ENCODE peak calls at places on chromosomes 4 and X, in four cellular contexts. M is adrenal gland, T is breast epithelium, R is IMR-90. Z is an unnamed sample.

GRCh38 chr4:182188622-182189021 is 54.6 kb upstream of the TENM3 start:
- DNase-seq in M (no peak), T (no peak), R (peak), Z (no peak)

GRCh38 chrX:38803286-38803608 is 2.0 kb downstream of the MID1IP1 start:
- DNase-seq in M (no peak), T (no peak), R (no peak), Z (peak)

GRCh38 chrX:91279479-91279878 is 155.2 kb upstream of the PABPC5 start:
- DNase-seq in M (no peak), T (no peak), R (no peak), Z (no peak)

GRCh38 chr4:128241425-128241913 is 46.1 kb downstream of the PGRMC2 start:
- DNase-seq in M (no peak), T (peak), R (peak), Z (no peak)

GRCh38 chr4:1300466-1301455 is 11.1 kb downstream of the MAEA start:
- DNase-seq in M (peak), T (no peak), R (peak), Z (no peak)

GRCh38 chr4:165709526-165709925 is 163.5 kb upstream of the TLL1 start:
- DNase-seq in M (no peak), T (no peak), R (no peak), Z (no peak)

GRCh38 chrX:23786268-23786815 is 3.4 kb downstream of the SAT1 start:
- DNase-seq in M (no peak), T (no peak), R (no peak), Z (no peak)

GRCh38 chrX:51891245-51891644 is 2.2 kb upstream of the MAGED1 start:
- DNase-seq in M (no peak), T (no peak), R (no peak), Z (no peak)

GRCh38 chr4:151227731-151228130 is 49.2 kb upstream of the PRSS48 start:
- DNase-seq in M (peak), T (no peak), R (peak), Z (no peak)

GRCh38 chr4:24032371-24032989 is 142.6 kb upstream of the PPARGC1A start:
- DNase-seq in M (peak), T (no peak), R (peak), Z (peak)

GRCh38 chrX:129875669-129876068 is 30.3 kb upstream of the UTP14A start:
- DNase-seq in M (no peak), T (no peak), R (peak), Z (no peak)

GRCh38 chrX:135596495-135596894 is 76.0 kb downstream of the INTS6L start:
- DNase-seq in M (peak), T (no peak), R (peak), Z (peak)

GRCh38 chrX:74270393-74270792 is 33.6 kb upstream of the ZCCHC13 start:
- DNase-seq in M (no peak), T (no peak), R (no peak), Z (no peak)

GRCh38 chr4:25535278-25535677 is 120.4 kb upstream of the SLC34A2 start:
- DNase-seq in M (no peak), T (no peak), R (no peak), Z (no peak)

GRCh38 chr4:183214912-183215488 is 105.1 kb downstream of the CLDN22 start:
- DNase-seq in M (no peak), T (no peak), R (no peak), Z (no peak)

GRCh38 chr4:25280210-25280609 is 32.4 kb upstream of the ZCCHC4 start:
- DNase-seq in M (no peak), T (no peak), R (no peak), Z (no peak)

GRCh38 chr4:20193522-20193902 is 58.2 kb upstream of the SLIT2 start:
- DNase-seq in M (no peak), T (no peak), R (no peak), Z (no peak)

GRCh38 chrX:78517124-78517523 is 142.0 kb downstream of the RTL3 start:
- DNase-seq in M (no peak), T (no peak), R (no peak), Z (no peak)

GRCh38 chr4:173195132-173195531 is 26.5 kb downstream of the GALNT7 start:
- DNase-seq in M (no peak), T (no peak), R (no peak), Z (no peak)

GRCh38 chr4:127425911-127426310 is 206.8 kb upstream of the INTU start:
- DNase-seq in M (no peak), T (no peak), R (no peak), Z (no peak)

GRCh38 chr4:16133406-16133805 is 49.6 kb upstream of the PROM1 start:
- DNase-seq in M (no peak), T (no peak), R (no peak), Z (no peak)

DNA sequence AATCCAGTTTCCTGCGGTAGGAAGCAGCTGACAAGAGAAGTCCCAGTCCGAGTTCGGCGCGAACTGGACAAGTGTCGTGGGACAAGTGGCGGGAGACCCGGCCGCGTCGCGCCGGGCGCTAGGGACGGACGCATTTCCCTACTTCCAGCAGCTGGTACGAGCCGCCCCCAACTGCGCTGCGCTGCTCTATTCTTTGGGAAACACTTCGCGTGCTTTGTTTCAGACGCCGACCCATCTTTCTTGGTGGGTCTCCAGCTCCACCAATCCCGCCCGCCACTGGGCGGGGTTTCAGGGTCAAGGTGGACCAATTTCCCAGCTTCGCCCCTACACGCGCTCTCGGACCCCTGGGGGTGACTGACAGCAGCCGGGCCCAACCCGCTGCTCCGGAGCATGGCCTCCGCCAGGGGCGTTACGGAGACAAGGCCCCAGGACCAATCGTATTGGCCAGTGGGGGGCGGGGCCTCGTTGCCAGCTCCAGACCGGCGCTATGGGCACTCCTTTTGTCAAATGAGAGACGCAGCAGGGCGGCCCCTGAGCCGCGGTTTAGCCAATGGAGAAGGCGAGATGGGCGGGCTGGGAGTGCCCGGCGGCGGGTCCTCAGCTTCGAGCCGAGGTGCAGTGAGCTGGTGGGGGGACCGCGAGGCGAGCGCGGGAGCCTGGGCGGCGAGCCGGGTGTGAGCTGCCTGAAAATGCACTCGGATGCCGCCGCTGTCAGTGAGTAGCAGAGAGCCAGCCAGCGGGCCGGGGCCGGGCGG is at the start of gene DCUN1D4:
- DNase-seq in M (peak), T (peak), R (peak), Z (peak)
- TF ChIP-seq POLR2A in M (peak), T (no peak), R (peak), Z (peak)

GRCh38 chr4:158170691-158171455 is 2.0 kb downstream of the GASK1B start:
- DNase-seq in M (peak), T (peak), R (peak), Z (peak)
- TF ChIP-seq POLR2A in M (no peak), T (no peak), R (no peak), Z (no peak)

GRCh38 chrX:18833071-18833731 is 125.8 kb downstream of the PPEF1 start:
- DNase-seq in M (peak), T (no peak), R (peak), Z (no peak)
- TF ChIP-seq POLR2A in M (no peak), T (no peak), R (no peak), Z (no peak)

GRCh38 chrX:115559672-115560071 is 1.3 kb upstream of the PLS3 start:
- DNase-seq in M (no peak), T (no peak), R (no peak), Z (no peak)

GRCh38 chrX:115561605-115562491 is 874 bp downstream of the PLS3 start:
- DNase-seq in M (peak), T (no peak), R (peak), Z (no peak)

GRCh38 chrX:115560211-115560977 is 580 bp upstream of the PLS3 start:
- DNase-seq in M (no peak), T (no peak), R (peak), Z (no peak)

GRCh38 chrX:115562492-115562872 is 1.5 kb downstream of the PLS3 start:
- DNase-seq in M (no peak), T (no peak), R (peak), Z (no peak)

GRCh38 chrX:115560978-115561604 is at the start of gene PLS3:
- DNase-seq in M (peak), T (peak), R (peak), Z (peak)
- TF ChIP-seq POLR2A in M (peak), T (peak), R (peak), Z (no peak)

GRCh38 chrX:150896632-150897031 is 1.8 kb downstream of the CD99L2 start:
- DNase-seq in M (no peak), T (no peak), R (no peak), Z (no peak)

GRCh38 chrX:150899191-150899757 is 806 bp upstream of the CD99L2 start:
- DNase-seq in M (peak), T (no peak), R (peak), Z (peak)

GRCh38 chrX:150897371-150898319 is 823 bp downstream of the CD99L2 start:
- DNase-seq in M (no peak), T (no peak), R (no peak), Z (peak)

GRCh38 chrX:150902434-150903109 is 4.1 kb upstream of the CD99L2 start:
- DNase-seq in M (no peak), T (no peak), R (no peak), Z (no peak)

DNA sequence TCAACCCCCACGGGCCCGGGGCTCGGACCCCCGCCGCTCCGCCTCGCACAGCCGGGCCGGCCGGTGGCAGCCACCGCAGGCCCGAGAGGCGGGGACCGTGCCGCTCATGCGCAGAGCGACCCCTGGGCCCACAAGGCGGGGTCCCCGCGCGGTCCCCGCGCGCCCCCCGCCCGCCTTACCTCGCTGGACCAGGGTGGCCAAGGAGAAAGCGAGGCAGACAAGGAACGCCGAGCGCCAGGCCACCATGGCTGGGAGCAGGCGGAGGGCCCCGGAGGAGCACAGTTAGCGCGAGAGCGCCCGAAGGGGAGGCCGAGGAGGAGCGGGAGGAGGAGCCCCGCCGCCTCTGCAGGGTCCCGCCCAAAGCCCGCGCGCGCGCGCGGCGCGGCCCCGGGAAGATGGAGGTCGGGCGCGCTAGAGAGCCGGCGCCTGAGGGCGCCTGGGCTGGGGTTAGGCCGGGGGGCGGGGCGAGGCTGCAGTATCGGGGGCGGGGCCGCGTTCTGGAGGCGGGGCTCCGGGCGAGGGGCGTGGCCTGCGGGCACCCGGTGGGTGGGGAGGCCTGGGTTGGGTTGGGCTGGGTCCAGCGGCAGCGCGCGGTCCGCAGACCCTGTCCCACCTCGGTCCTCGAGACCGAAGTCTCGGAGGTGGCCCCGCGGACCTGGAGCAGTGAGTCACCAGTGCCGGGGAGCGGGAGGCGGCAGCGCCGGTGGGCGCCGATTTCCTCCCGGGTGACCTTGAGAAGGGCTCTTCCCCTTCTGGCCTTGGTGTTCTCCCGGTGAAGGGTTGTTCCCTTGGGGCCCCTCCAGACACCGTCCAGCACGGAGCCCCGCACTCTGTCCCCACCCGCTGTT is at the start of gene CD99L2:
- DNase-seq in M (peak), T (peak), R (peak), Z (peak)
- TF ChIP-seq POLR2A in M (no peak), T (no peak), R (peak), Z (peak)

DNA sequence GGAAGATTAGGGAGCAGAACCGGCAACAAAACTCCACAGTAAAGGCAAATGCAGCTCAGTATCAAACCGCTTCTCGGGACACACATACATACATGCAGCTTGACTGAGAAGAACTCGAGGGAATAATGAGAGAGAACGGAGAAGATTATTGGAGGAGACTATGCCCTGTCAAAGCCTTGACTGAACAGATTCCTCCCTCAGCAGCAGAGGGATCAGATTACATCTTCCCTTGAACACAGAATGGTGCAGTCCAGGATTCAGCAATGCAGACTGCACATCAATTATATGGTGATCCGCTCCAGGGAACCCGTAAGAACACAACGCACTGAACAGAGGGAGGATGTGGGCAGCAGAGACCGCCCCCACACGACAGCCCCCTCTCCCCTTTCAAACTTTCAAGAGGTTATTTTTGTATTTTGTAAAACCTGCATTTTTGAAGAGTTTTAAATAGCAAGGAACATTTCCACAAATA is 183.2 kb downstream of the FBXW7 start:
- DNase-seq in M (peak), T (no peak), R (peak), Z (peak)
- TF ChIP-seq POLR2A in M (peak), T (peak), R (peak), Z (no peak)

GRCh38 chr4:186193851-186194250 is 2.5 kb downstream of the CYP4V2 start:
- DNase-seq in M (no peak), T (no peak), R (no peak), Z (no peak)

GRCh38 chr4:186190456-186191265 is 706 bp upstream of the CYP4V2 start:
- DNase-seq in M (no peak), T (peak), R (no peak), Z (peak)

GRCh38 chr4:186192068-186192751 is 843 bp downstream of the CYP4V2 start:
- DNase-seq in M (peak), T (no peak), R (peak), Z (peak)

GRCh38 chr4:186189656-186190055 is 1.7 kb upstream of the CYP4V2 start:
- DNase-seq in M (no peak), T (no peak), R (no peak), Z (no peak)

GRCh38 chr4:186191266-186192067 is at the start of gene CYP4V2:
- DNase-seq in M (peak), T (peak), R (peak), Z (peak)
- TF ChIP-seq POLR2A in M (peak), T (peak), R (no peak), Z (peak)

GRCh38 chr4:153246446-153247115 is 42.3 kb downstream of the TRIM2 start:
- DNase-seq in M (peak), T (no peak), R (no peak), Z (no peak)

GRCh38 chr4:153247116-153247490 is 42.9 kb downstream of the TRIM2 start:
- DNase-seq in M (no peak), T (no peak), R (no peak), Z (no peak)

GRCh38 chr4:153252122-153252521 is 47.9 kb downstream of the TRIM2 start:
- DNase-seq in M (no peak), T (no peak), R (no peak), Z (no peak)

GRCh38 chr4:153248641-153249198 is 44.5 kb downstream of the TRIM2 start:
- DNase-seq in M (no peak), T (no peak), R (no peak), Z (no peak)

DNA sequence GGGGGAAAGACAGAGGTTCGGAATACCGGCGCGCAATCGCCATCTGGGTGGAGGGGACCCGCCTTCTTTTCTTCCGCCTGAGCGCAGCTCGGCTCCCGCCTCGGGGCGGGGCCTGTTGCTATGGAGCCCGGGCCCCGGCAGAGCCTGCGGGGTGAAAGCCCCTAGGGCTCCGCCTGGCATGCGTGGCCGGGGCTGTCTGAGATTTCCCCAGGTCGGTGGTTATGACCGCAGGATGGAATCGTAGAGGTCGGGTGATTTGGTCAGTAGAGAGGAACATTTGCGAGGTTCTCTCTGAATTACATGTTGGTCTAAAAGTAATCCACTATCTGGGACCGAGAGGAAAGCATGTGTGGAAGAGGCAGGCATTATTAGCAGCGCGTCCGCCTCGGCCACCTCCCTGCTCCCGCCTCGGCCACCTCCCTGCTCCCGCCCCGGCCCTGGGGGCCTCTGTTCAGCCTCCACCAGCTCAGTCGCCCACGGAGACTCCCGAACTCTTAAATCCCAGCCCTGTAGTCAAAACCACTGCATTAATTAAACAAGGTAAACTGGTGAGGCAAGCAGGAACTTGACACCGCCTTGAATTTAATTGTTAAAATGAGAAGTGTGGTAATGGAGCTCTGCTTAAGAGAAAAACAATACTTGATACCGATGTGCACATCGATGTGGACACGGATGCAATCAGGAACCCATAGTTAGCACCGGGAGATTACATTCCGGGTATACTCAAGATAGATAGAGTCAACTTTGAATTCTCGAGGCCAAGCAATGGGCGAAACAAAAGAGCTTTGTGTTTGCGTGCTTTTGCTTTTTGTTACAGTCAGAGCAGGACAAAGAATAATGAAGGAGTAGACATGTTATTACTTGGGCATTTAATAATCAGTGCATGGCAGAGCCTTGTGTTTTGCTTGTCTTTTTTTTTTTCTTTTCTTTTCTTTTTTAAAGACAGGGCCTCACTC is 45.2 kb downstream of the TRIM2 start:
- DNase-seq in M (peak), T (peak), R (peak), Z (peak)
- TF ChIP-seq POLR2A in M (no peak), T (no peak), R (no peak), Z (no peak)

GRCh38 chr4:89295415-89295927 is 12.1 kb downstream of the GPRIN3 start:
- DNase-seq in M (no peak), T (no peak), R (no peak), Z (no peak)

GRCh38 chr4:89296399-89296798 is 11.2 kb downstream of the GPRIN3 start:
- DNase-seq in M (no peak), T (no peak), R (no peak), Z (no peak)

GRCh38 chr4:89293299-89293698 is 14.3 kb downstream of the GPRIN3 start:
- DNase-seq in M (no peak), T (no peak), R (no peak), Z (no peak)

GRCh38 chr4:89296871-89297270 is 10.7 kb downstream of the GPRIN3 start:
- DNase-seq in M (no peak), T (no peak), R (no peak), Z (no peak)

DNA sequence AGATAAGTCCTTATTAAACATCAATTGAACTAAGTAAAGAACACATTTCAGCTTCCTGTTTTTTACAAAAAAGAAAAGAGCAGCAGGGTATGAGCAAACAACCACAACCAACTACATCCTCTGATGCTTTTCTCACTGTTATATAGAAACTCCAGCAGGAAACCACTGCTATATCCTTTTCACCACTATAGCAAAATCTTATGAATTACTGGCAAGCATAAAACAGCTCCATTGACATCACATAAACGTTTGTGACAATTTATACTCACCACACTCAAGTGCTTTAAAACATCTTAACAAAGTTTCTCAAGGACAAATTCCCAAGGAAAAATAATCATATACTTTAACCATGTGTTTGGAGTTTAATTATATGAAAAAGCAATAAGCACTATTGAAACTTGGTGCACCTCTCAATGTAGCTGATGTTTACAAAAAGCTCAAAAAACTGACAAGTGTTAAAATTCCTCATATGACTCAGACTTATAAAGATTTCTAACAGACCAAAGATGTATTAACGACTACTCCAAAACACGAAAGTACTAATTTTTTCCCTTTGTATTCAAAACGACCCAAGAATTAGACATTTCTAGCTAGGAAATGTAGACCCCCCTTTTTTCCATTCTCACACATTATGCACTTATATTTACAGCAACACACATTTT is 12.9 kb downstream of the GPRIN3 start:
- DNase-seq in M (no peak), T (no peak), R (no peak), Z (no peak)
- TF ChIP-seq POLR2A in M (no peak), T (no peak), R (no peak), Z (no peak)

GRCh38 chrX:103629295-103630170 is 758 bp downstream of the TCEAL1 start:
- DNase-seq in M (peak), T (peak), R (peak), Z (peak)
- TF ChIP-seq POLR2A in M (peak), T (peak), R (no peak), Z (peak)

Z was measured in erythroblast.